ENCODE peak calls at places on chromosomes 1 and 21, in four cellular contexts. F is HepG2, P is GM12878, C is K562. A is an unnamed sample.

GRCh38 chr1:168664069-168664834 is 64.8 kb downstream of the DPT start:
- DNase-seq in F (peak), P (no peak), C (no peak), A (no peak)

GRCh38 chr1:58607391-58607790 is 30.3 kb upstream of the TACSTD2 start:
- DNase-seq in F (no peak), P (no peak), C (no peak), A (no peak)

GRCh38 chr1:196598902-196599301 is 9.3 kb downstream of the KCNT2 start:
- DNase-seq in F (no peak), P (no peak), C (no peak), A (no peak)

GRCh38 chr1:56958526-56958925 is 7.3 kb downstream of the C8B start:
- DNase-seq in F (no peak), P (no peak), C (no peak), A (no peak)

GRCh38 chr1:8463144-8463927 is 145.4 kb downstream of the SLC45A1 start:
- DNase-seq in F (peak), P (no peak), C (no peak), A (no peak)

GRCh38 chr1:59481915-59482505 is 185.1 kb downstream of the FGGY start:
- DNase-seq in F (no peak), P (no peak), C (no peak), A (no peak)

GRCh38 chr1:156259805-156260204 is 11.9 kb upstream of the PAQR6 start:
- DNase-seq in F (no peak), P (no peak), C (no peak), A (no peak)

GRCh38 chr1:191685669-191686068 is 472.6 kb upstream of the RGS18 start:
- DNase-seq in F (no peak), P (no peak), C (no peak), A (no peak)

GRCh38 chr1:1806890-1807289 is 28.6 kb upstream of the NADK start:
- DNase-seq in F (no peak), P (no peak), C (no peak), A (no peak)

GRCh38 chr21:42313501-42313969 is 1.7 kb downstream of the TFF3 start:
- DNase-seq in F (peak), P (no peak), C (no peak), A (no peak)

GRCh38 chr1:101995984-101996731 is 568 bp downstream of the OLFM3 start:
- DNase-seq in F (no peak), P (no peak), C (no peak), A (no peak)

GRCh38 chr1:206727981-206728380 is 42.6 kb upstream of the IL19 start:
- DNase-seq in F (no peak), P (no peak), C (no peak), A (no peak)

GRCh38 chr1:220990417-220991337 is 111.4 kb downstream of the HLX start:
- DNase-seq in F (peak), P (no peak), C (peak), A (peak)

GRCh38 chr1:212637902-212638301 is 29.3 kb downstream of the ATF3 start:
- DNase-seq in F (no peak), P (no peak), C (no peak), A (no peak)

GRCh38 chr1:224493269-224493668 is 58.7 kb upstream of the WDR26 start:
- DNase-seq in F (no peak), P (no peak), C (no peak), A (no peak)

GRCh38 chr1:30474818-30475200 is 248.6 kb downstream of the MATN1 start:
- DNase-seq in F (no peak), P (no peak), C (no peak), A (no peak)

GRCh38 chr1:62237950-62238374 is 43.3 kb downstream of the L1TD1 start:
- DNase-seq in F (peak), P (no peak), C (no peak), A (no peak)

GRCh38 chr1:200670215-200671118 is 760 bp upstream of the DDX59 start:
- DNase-seq in F (peak), P (no peak), C (peak), A (peak)

GRCh38 chr1:240210026-240210425 is 118.3 kb downstream of the FMN2 start:
- DNase-seq in F (no peak), P (no peak), C (no peak), A (no peak)

GRCh38 chr1:10727703-10728348 is 68.6 kb downstream of the CASZ1 start:
- DNase-seq in F (no peak), P (no peak), C (no peak), A (no peak)

DNA sequence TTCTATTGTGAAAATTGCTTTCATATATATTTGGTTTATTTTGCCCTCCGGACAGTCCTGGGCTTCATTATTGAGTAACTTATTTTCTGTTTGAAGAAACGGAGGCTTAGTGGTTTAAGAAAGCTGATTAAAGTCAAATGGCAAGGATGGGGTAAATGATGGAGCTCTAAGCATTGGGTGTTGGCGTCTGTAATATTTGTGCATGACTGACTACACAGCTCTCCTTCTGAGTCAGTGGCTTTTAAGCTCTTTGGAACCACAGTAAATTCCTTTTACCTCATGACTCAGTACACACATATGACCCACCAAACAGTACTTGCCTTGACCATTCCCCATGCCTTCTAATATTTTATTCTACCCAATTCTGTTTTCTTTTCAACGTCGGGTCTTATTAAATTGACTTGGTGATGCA is 21.0 kb downstream of the B3GALT5 start:
- DNase-seq in F (no peak), P (no peak), C (no peak), A (peak)
- TF ChIP-seq KDM1A in F (no peak), P (no peak), C (no peak), A (no peak)

GRCh38 chr21:18673789-18674188 is 270.2 kb upstream of the TMPRSS15 start:
- DNase-seq in F (no peak), P (no peak), C (no peak), A (no peak)

GRCh38 chr21:18677632-18678031 is 274.0 kb upstream of the TMPRSS15 start:
- DNase-seq in F (no peak), P (no peak), C (no peak), A (no peak)
- TF ChIP-seq MYC in F (no peak), P (no peak), C (no peak), A (no peak)

DNA sequence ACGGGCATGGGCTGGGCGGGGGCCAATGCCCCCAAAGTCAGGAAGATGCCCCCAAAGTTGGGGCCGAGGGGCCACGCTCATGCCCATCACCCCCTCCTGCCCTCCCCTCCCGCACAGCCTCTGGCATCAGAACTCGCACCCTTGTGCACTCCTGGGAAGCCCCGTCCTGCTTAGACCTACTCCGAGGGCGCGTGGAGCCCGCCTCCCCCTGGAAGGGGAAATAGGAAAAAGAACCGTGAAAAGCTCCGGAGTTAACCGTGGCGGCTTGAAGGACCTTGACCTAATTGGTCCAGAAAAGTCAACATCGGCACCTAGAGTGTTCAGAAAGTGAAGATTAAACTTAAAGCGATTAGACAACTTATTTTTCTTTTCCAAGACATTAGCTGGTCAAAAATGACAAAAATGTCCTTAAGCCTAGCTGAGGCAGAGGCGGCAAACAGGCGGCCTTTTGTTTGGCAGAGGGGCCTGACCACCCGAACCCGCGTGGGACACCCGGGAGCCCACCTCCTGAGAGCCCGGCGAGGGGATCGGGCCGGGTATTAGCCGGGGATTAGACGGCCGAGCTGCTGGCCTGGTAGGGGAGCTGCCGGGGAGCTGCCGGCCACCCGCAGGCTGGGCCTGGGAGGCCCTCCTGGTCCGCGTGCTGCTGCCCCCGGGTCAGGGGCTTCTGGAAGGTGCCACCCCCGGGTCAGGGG is 65.5 kb downstream of the PRDM16 start:
- DNase-seq in F (no peak), P (no peak), C (no peak), A (no peak)
- TF ChIP-seq KDM1A in F (no peak), P (no peak), C (no peak), A (no peak)

GRCh38 chr1:242147096-242147976 is 148.4 kb upstream of the MAP1LC3C start:
- DNase-seq in F (no peak), P (no peak), C (no peak), A (no peak)
- TF ChIP-seq MYC in F (no peak), P (no peak), C (no peak), A (no peak)

GRCh38 chr1:88777604-88778149 is 93.6 kb downstream of the PKN2 start:
- DNase-seq in F (no peak), P (no peak), C (peak), A (no peak)

GRCh38 chr1:88768816-88769215 is 84.7 kb downstream of the PKN2 start:
- DNase-seq in F (no peak), P (no peak), C (no peak), A (no peak)

GRCh38 chr1:88779880-88780279 is 95.8 kb downstream of the PKN2 start:
- DNase-seq in F (no peak), P (no peak), C (no peak), A (no peak)

GRCh38 chr1:88773540-88774150 is 89.6 kb downstream of the PKN2 start:
- DNase-seq in F (peak), P (no peak), C (no peak), A (no peak)

DNA sequence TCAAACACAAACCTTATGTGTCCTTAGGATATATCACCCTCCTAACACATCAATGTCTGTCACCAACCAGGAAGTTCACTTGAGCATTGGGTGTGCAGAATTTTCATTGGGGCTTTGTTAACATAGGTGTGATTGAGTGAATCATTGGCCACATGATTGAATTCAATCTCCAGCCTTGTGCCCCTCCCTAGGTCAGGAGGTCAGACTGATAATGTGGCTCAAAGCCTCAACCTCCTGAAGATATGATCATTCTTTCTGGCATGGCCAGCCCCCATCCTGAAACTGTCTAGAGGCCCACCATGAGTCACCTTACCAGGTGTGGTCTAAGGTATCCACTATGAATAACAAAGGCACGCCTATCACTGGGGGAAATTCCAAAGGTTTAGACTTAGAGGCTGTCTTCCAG is 90.1 kb downstream of the PKN2 start:
- DNase-seq in F (peak), P (no peak), C (no peak), A (peak)
- TF ChIP-seq KDM1A in F (no peak), P (no peak), C (peak), A (no peak)

GRCh38 chr1:22018583-22019559 is 17.4 kb downstream of the CELA3A start:
- DNase-seq in F (no peak), P (peak), C (no peak), A (peak)
- TF ChIP-seq MYC in F (no peak), P (no peak), C (peak), A (no peak)

GRCh38 chr1:33010946-33011731 is 25.5 kb downstream of the AK2 start:
- DNase-seq in F (no peak), P (no peak), C (no peak), A (no peak)
- TF ChIP-seq KDM1A in F (no peak), P (no peak), C (no peak), A (no peak)

DNA sequence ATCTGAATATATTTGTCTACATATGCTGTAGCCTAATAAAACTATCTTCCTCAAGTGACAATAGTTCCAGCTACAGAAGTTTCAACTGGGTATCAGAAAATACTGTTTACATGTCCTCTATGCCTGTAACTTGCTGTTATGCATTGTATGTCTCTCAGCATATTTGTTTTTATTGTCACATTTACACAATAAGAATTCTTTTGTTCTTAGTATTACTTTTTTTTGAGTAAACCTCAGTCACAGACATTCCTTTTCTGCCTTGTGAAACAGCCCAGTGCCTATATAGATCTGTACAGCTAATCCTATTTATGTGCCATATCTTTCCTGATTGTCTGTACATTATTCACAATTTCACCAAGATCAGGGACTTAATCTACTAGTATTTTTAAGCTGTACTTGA is 565.2 kb downstream of the NEGR1 start:
- DNase-seq in F (no peak), P (no peak), C (no peak), A (no peak)
- TF ChIP-seq MYC in F (no peak), P (no peak), C (no peak), A (no peak)

GRCh38 chr1:77544845-77545244 is 137.6 kb downstream of the ZZZ3 start:
- DNase-seq in F (no peak), P (no peak), C (no peak), A (no peak)

GRCh38 chr1:77542784-77543183 is 139.7 kb downstream of the ZZZ3 start:
- DNase-seq in F (no peak), P (no peak), C (no peak), A (no peak)

GRCh38 chr1:77541162-77541545 is 141.3 kb downstream of the ZZZ3 start:
- DNase-seq in F (no peak), P (no peak), C (no peak), A (no peak)

GRCh38 chr1:77545970-77546369 is 136.5 kb downstream of the ZZZ3 start:
- DNase-seq in F (no peak), P (no peak), C (no peak), A (no peak)

DNA sequence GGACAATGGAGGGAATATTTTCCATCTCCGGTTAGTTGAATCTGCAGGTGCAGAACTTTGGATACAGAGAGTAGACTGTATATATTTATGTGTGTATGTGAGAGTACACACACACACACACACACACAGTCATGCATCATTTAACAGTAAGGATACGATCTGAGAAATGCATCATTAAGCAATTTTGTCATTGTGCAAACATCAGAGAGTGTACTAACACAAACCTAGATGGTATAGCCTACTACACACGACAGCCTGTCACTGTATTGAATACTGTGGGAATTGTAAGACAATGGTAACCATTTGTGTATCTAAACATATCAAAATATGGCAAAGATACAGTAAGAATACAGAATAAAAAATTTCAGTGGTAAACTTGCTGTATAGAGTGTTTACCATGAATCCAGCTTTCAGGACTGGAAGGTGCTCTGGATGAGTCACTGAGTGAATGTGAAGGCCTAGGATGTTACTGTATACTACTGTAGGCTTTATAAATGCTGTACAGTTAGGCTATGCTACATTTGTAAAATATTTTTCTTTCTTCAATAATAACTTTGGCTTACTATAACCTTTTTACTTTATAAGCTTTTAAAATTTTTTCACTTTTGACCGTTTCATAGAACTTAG is 138.5 kb downstream of the ZZZ3 start:
- DNase-seq in F (no peak), P (no peak), C (no peak), A (no peak)
- TF ChIP-seq KDM1A in F (no peak), P (no peak), C (no peak), A (no peak)